ENCODE peak calls at places on chromosomes 7 and 10, in seven cellular contexts. S is psoas muscle; J is SK-N-SH; M is astrocyte of the cerebellum; B is GM12878; C is activated T-cell treated with anti-CD3 and anti-CD28 coated beads, Interleukin-2, amount 50 U/mL, for 72 hours; F is activated effector memory CD4-positive, alpha-beta T cell treated with anti-CD3 and anti-CD28 coated beads, Interleukin-2, amount 50 U/mL, for 16 hours. G is an unnamed sample.

GRCh38 chr10:87640043-87640442 is 19.6 kb upstream of the PAPSS2 start:
- DNase-seq in S (no peak), J (no peak), M (no peak), B (no peak), C (no peak), F (no peak), G (no peak)

GRCh38 chr7:141676618-141677017 is 25.3 kb downstream of the DENND11 start:
- DNase-seq in S (no peak), J (no peak), M (peak; percentile 75), B (no peak), C (no peak), F (no peak), G (no peak)

GRCh38 chr10:32332299-32332750 is 14.6 kb downstream of the EPC1 start:
- DNase-seq in S (no peak), J (no peak), M (no peak), B (peak; percentile 93), C (peak; percentile 91), F (peak; percentile 90), G (no peak)

GRCh38 chr7:98994046-98994944 is 116.0 kb downstream of the TRRAP start:
- DNase-seq in S (no peak), J (no peak), M (no peak), B (no peak), C (no peak), F (peak; percentile 56), G (no peak)

GRCh38 chr7:17631061-17631460 is 309.2 kb downstream of the SNX13 start:
- DNase-seq in S (no peak), J (no peak), M (no peak), B (no peak), C (no peak), F (no peak), G (no peak)

GRCh38 chr7:46784746-46785145 is 797.2 kb downstream of the TNS3 start:
- DNase-seq in S (no peak), J (no peak), M (peak; percentile 33), B (no peak), C (no peak), F (no peak), G (no peak)

GRCh38 chr10:62463364-62463763 is 89.2 kb downstream of the ZNF365 start:
- DNase-seq in S (no peak), J (no peak), M (no peak), B (no peak), C (no peak), F (no peak), G (no peak)

GRCh38 chr10:128067691-128068397 is 58.4 kb downstream of the MKI67 start:
- DNase-seq in S (no peak), J (no peak), M (no peak), B (no peak), C (no peak), F (peak; percentile 58), G (no peak)

GRCh38 chr7:47329320-47329926 is 252.5 kb downstream of the TNS3 start:
- DNase-seq in S (no peak), J (no peak), M (no peak), B (no peak), C (no peak), F (no peak), G (peak; percentile 73)

GRCh38 chr7:142611566-142612250 is 137.6 kb upstream of the PRSS1 start:
- DNase-seq in S (no peak), J (peak; percentile 68), M (no peak), B (no peak), C (no peak), F (no peak), G (no peak)

GRCh38 chr7:2710901-2711551 is 23.0 kb downstream of the AMZ1 start:
- DNase-seq in S (no peak), J (no peak), M (no peak), B (peak; percentile 57), C (peak; percentile 53), F (peak; percentile 73), G (no peak)

GRCh38 chr7:115618676-115619075 is 411.9 kb downstream of the TFEC start:
- DNase-seq in S (no peak), J (no peak), M (peak; percentile 54), B (no peak), C (no peak), F (no peak), G (no peak)

GRCh38 chr7:50835156-50835555 is 52.5 kb upstream of the GRB10 start:
- DNase-seq in S (no peak), J (no peak), M (no peak), B (no peak), C (no peak), F (no peak), G (no peak)

GRCh38 chr7:127677433-127678230 is 25.6 kb downstream of the SND1 start:
- DNase-seq in S (no peak), J (no peak), M (no peak), B (no peak), C (no peak), F (no peak), G (no peak)

GRCh38 chr7:43761919-43762318 is 3.4 kb downstream of the BLVRA start:
- DNase-seq in S (no peak), J (no peak), M (no peak), B (no peak), C (no peak), F (no peak), G (no peak)

GRCh38 chr10:25678220-25678619 is 255.8 kb upstream of the MYO3A start:
- DNase-seq in S (no peak), J (no peak), M (no peak), B (no peak), C (no peak), F (no peak), G (no peak)

GRCh38 chr10:36534471-36535002 is 590.9 kb upstream of the ANKRD30A start:
- DNase-seq in S (no peak), J (no peak), M (peak; percentile 67), B (no peak), C (no peak), F (no peak), G (no peak)

GRCh38 chr10:33248638-33249037 is 85.8 kb downstream of the NRP1 start:
- DNase-seq in S (no peak), J (no peak), M (peak; percentile 67), B (no peak), C (peak; percentile 42), F (no peak), G (no peak)

GRCh38 chr10:126521354-126521753 is 133.1 kb upstream of the ADAM12 start:
- DNase-seq in S (no peak), J (no peak), M (peak; percentile 26), B (no peak), C (no peak), F (no peak), G (no peak)

GRCh38 chr7:135316648-135317313 is 83.1 kb downstream of the STRA8 start:
- DNase-seq in S (peak; percentile 43), J (no peak), M (no peak), B (no peak), C (no peak), F (no peak), G (peak; percentile 68)

GRCh38 chr7:8536431-8536830 is 103.0 kb downstream of the NXPH1 start:
- DNase-seq in S (no peak), J (no peak), M (no peak), B (no peak), C (no peak), F (no peak), G (no peak)

GRCh38 chr10:104277785-104278184 is 8.8 kb downstream of the GSTO2 start:
- DNase-seq in S (no peak), J (no peak), M (no peak), B (no peak), C (no peak), F (no peak), G (no peak)

GRCh38 chr7:121138262-121138933 is 149.9 kb downstream of the CPED1 start:
- DNase-seq in S (no peak), J (no peak), M (no peak), B (peak; percentile 54), C (peak; percentile 22), F (no peak), G (no peak)

GRCh38 chr10:73802276-73802991 is 9.0 kb downstream of the NDST2 start:
- DNase-seq in S (no peak), J (no peak), M (no peak), B (no peak), C (no peak), F (no peak), G (no peak)

G was measured in right cardiac atrium.